ENCODE peak calls at places on chromosomes 11 and 22, in nine cellular contexts. G is progenitor cell of endocrine pancreas, L is lower lobe of right lung, B is esophagus squamous epithelium, U is astrocyte of the spinal cord, I is endothelial cell, F is choroid plexus epithelial cell, S is neural crest cell, A is RWPE1. X is an unnamed sample.

GRCh38 chr11:16777576-16777975 is 39.1 kb downstream of the C11orf58 start:
- DNase-seq in B (no peak), G (no peak), S (no peak), U (no peak), F (no peak), A (no peak), I (no peak), L (no peak), X (no peak)

GRCh38 chr22:10780281-10780680 is 4747.7 kb upstream of the OR11H1 start:
- DNase-seq in G (no peak), B (no peak), I (no peak), U (no peak), A (no peak), F (no peak), S (no peak), L (no peak), X (no peak)

GRCh38 chr11:118705111-118705741 is 25.8 kb upstream of the TREH start:
- DNase-seq in L (peak; percentile 63), B (no peak), S (peak; percentile 17), U (no peak), A (no peak), I (no peak), G (no peak), F (no peak), X (no peak)

GRCh38 chr11:35165416-35166368 is 26.7 kb downstream of the CD44 start:
- DNase-seq in B (no peak), F (peak; percentile 93), A (peak; percentile 86), U (peak; percentile 88), G (no peak), L (no peak), I (peak; percentile 46), S (no peak), X (peak; percentile 65)

GRCh38 chr11:78380615-78381029 is 37.0 kb downstream of the GAB2 start:
- DNase-seq in A (no peak), S (no peak), G (no peak), I (no peak), L (no peak), U (peak; percentile 18), B (no peak), F (peak; percentile 70), X (no peak)

GRCh38 chr11:1397862-1398505 is 8.2 kb downstream of the BRSK2 start:
- DNase-seq in I (no peak), A (no peak), B (no peak), L (no peak), S (no peak), F (no peak), U (no peak), G (no peak), X (no peak)

GRCh38 chr11:14902650-14903350 is 10.8 kb upstream of the CYP2R1 start:
- DNase-seq in L (no peak), I (no peak), B (no peak), A (peak; percentile 50), G (no peak), S (no peak), U (peak; percentile 45), F (peak; percentile 71), X (peak; percentile 85)

GRCh38 chr11:134452849-134453177 is 40.8 kb upstream of the B3GAT1 start:
- DNase-seq in G (no peak), A (no peak), U (no peak), F (no peak), I (no peak), L (no peak), S (no peak), B (no peak), X (no peak)

GRCh38 chr11:66494935-66495334 is 14.7 kb downstream of the DPP3 start:
- DNase-seq in U (no peak), F (no peak), L (no peak), B (no peak), S (no peak), G (no peak), I (no peak), A (no peak), X (no peak)

GRCh38 chr11:44421090-44421675 is 111.2 kb upstream of the ALX4 start:
- DNase-seq in G (no peak), B (no peak), L (no peak), F (no peak), U (no peak), A (no peak), S (no peak), I (no peak), X (no peak)

GRCh38 chr11:4154503-4154902 is 59.9 kb downstream of the RRM1 start:
- DNase-seq in S (no peak), G (no peak), L (no peak), F (no peak), A (no peak), U (no peak), I (no peak), B (no peak), X (no peak)

GRCh38 chr22:43060213-43060612 is 29.0 kb downstream of the TTLL1 start:
- DNase-seq in B (no peak), S (peak; percentile 60), A (no peak), G (peak; percentile 44), I (peak; percentile 82), F (peak; percentile 35), U (no peak), L (peak; percentile 52), X (peak; percentile 32)

GRCh38 chr11:121717296-121717695 is 264.5 kb upstream of the SORL1-AS1 start:
- DNase-seq in U (no peak), B (no peak), I (no peak), A (no peak), S (no peak), F (no peak), L (no peak), G (no peak), X (no peak)

GRCh38 chr11:47464479-47464878 is 15.5 kb upstream of the RAPSN start:
- DNase-seq in A (no peak), L (no peak), I (no peak), U (peak; percentile 82), B (no peak), G (no peak), F (peak; percentile 46), S (no peak), X (no peak)

DNA sequence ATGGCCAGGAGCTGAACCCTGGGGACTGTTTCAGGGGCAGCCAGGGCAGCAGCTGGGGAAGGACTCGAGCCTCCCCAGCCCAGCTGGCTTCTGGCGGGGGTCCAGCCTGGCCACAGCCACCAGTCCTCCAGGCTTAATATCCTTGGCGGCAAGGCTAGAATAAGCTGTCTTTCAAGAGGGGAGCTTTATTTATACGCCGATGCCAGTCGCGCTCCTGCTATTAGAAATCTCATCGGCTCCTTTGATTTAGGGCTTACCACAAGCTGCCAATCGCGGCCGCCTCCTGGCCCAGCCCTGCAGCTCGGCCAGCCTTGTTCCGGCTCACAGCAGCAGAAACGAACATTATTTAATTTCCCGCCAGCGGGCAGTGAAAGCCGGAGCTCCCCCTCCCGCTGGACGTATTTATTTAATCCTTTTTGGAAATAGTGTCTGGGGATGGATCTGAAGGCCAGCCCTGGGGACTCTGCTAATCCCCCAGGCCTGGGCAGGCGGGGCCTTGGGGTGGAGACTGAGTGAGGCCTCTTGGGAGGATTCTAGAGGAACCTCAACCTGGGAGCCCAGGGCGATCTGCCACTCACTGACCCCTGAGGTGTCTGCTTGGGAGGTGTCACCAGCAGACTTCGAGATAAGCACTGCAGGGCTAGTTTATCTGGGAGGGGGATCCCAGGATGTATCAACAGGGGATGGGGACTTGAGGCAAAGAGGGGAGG is 363.1 kb downstream of the MN1 start:
- DNase-seq in B (no peak), L (no peak), U (peak; percentile 49), F (peak; percentile 53), S (no peak), G (no peak), A (no peak), I (no peak), X (no peak)
- TF ChIP-seq CTCF in B (no peak), L (no peak), U (no peak), F (peak; percentile 16), S (no peak), G (no peak), A (no peak), I (no peak), X (no peak)

DNA sequence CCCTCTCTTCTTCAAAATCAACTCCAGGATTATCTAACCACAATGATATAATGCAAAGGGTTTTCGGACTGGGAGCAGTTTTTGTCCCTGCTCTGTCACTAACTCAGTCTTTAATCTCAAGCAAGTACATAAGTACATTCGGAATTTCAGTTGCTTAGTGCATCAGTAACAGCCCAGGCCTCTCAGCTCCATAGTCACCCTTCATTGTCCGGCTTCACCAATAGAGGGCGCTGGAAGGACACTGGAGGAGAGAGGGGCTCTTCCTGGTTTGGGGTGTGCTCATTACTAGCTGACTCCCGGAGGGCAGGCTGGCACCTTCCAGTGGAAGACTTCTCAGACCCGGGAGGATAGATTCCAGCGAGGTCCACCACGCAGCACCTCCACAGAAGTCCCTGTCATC is 90.4 kb upstream of the PDGFD start:
- DNase-seq in A (peak; percentile 19), I (peak; percentile 77), G (peak; percentile 13), U (peak; percentile 14), B (no peak), L (no peak), F (peak; percentile 67), S (peak; percentile 39), X (peak; percentile 77)
- TF ChIP-seq CTCF in A (peak; percentile 15), I (peak; percentile 70), G (peak; percentile 60), U (peak; percentile 66), B (peak; percentile 29), L (peak; percentile 29), F (peak; percentile 92), S (peak; percentile 56), X (peak; percentile 58)

GRCh38 chr11:38411149-38411548 is 1813.1 kb upstream of the RAG2 start:
- DNase-seq in F (no peak), A (no peak), G (no peak), B (no peak), L (no peak), I (no peak), S (no peak), U (no peak), X (no peak)
- TF ChIP-seq CTCF in F (peak; percentile 26), A (peak; percentile 9), G (peak; percentile 51), B (no peak), L (no peak), I (no peak), S (peak; percentile 46), U (peak; percentile 2), X (no peak)

GRCh38 chr11:249062-249461 is 12.3 kb downstream of the PSMD13 start:
- DNase-seq in S (no peak), F (no peak), A (no peak), I (no peak), B (no peak), L (no peak), U (no peak), G (no peak), X (no peak)

GRCh38 chr11:251550-251949 is 14.8 kb downstream of the PSMD13 start:
- DNase-seq in A (no peak), G (no peak), L (no peak), B (no peak), S (no peak), U (no peak), I (no peak), F (peak; percentile 12), X (no peak)

GRCh38 chr11:250274-250673 is 13.5 kb downstream of the PSMD13 start:
- DNase-seq in F (no peak), G (no peak), A (no peak), I (no peak), L (no peak), S (no peak), B (no peak), U (no peak), X (no peak)

GRCh38 chr11:252666-253065 is 15.9 kb downstream of the PSMD13 start:
- DNase-seq in U (no peak), F (no peak), I (no peak), B (no peak), L (no peak), A (no peak), S (no peak), G (no peak), X (no peak)

GRCh38 chr11:250740-251299 is 14.0 kb downstream of the PSMD13 start:
- DNase-seq in G (peak; percentile 43), L (peak; percentile 77), S (peak; percentile 57), I (peak; percentile 82), F (peak; percentile 78), A (peak; percentile 21), B (no peak), U (peak; percentile 51), X (peak; percentile 57)
- TF ChIP-seq CTCF in G (peak; percentile 72), L (peak; percentile 69), S (peak; percentile 74), I (peak; percentile 80), F (peak; percentile 83), A (peak; percentile 57), B (peak; percentile 47), U (peak; percentile 75), X (peak; percentile 69)

X was measured in MCF 10A.